ENCODE peak calls at places on chromosomes 4 and X, in nine cellular contexts. L is suprapubic skin, W is right lobe of liver, Z is IMR-90, G is sigmoid colon, E is esophagus squamous epithelium, C is endothelial cell of umbilical vein, K is uterus, R is body of pancreas. Y is an unnamed sample.

GRCh38 chrX:22686138-22686541 is 313.6 kb upstream of the DDX53 start:
- DNase-seq in C (peak; percentile 92), L (no peak), Z (peak; percentile 73), G (peak; percentile 61), K (no peak), W (no peak), E (no peak), R (no peak), Y (peak; percentile 18)

GRCh38 chrX:9525511-9526248 is 60.8 kb downstream of the TBL1X start:
- DNase-seq in Z (peak; percentile 21), G (no peak), C (peak; percentile 20), K (no peak), L (no peak), E (no peak), R (no peak), W (no peak), Y (no peak)

GRCh38 chr4:179595671-179596410 is 2153.6 kb upstream of the AGA start:
- DNase-seq in R (no peak), W (no peak), G (no peak), C (no peak), L (no peak), E (no peak), K (no peak), Z (peak; percentile 95), Y (no peak)

GRCh38 chr4:182089326-182089725 is 153.9 kb upstream of the TENM3 start:
- DNase-seq in R (peak; percentile 36), K (no peak), Z (no peak), C (no peak), G (no peak), L (no peak), W (no peak), E (no peak), Y (no peak)

GRCh38 chr4:124777007-124777406 is 64.5 kb upstream of the ANKRD50 start:
- DNase-seq in Z (peak; percentile 37), G (no peak), L (no peak), R (no peak), C (peak; percentile 15), E (no peak), K (no peak), W (no peak), Y (no peak)

GRCh38 chrX:19840899-19841648 is 46.3 kb downstream of the SH3KBP1 start:
- DNase-seq in C (no peak), G (no peak), L (no peak), K (no peak), R (no peak), E (no peak), Z (no peak), W (no peak), Y (no peak)

GRCh38 chr4:86935833-86936721 is 1.3 kb downstream of the AFF1 start:
- DNase-seq in E (no peak), G (peak; percentile 90), Z (peak; percentile 57), K (peak; percentile 76), R (peak; percentile 69), L (peak; percentile 84), W (peak; percentile 80), C (peak; percentile 84), Y (peak; percentile 77)

GRCh38 chr4:183158062-183158461 is 59.0 kb downstream of the WWC2 start:
- DNase-seq in W (no peak), R (no peak), E (no peak), K (no peak), Z (peak; percentile 90), L (no peak), G (no peak), C (no peak), Y (no peak)

GRCh38 chrX:115339441-115340025 is 50.0 kb downstream of the LUZP4 start:
- DNase-seq in E (no peak), G (no peak), L (no peak), W (no peak), C (no peak), K (no peak), R (no peak), Z (peak; percentile 21), Y (no peak)

GRCh38 chrX:123267220-123267619 is 83.1 kb downstream of the GRIA3 start:
- DNase-seq in K (no peak), L (no peak), E (no peak), G (no peak), Z (no peak), C (no peak), R (no peak), W (no peak), Y (no peak)

GRCh38 chrX:103839404-103839803 is 7.3 kb upstream of the RAB9B start:
- DNase-seq in Z (no peak), R (no peak), L (no peak), W (no peak), E (no peak), K (no peak), C (no peak), G (no peak), Y (no peak)

GRCh38 chrX:30830544-30830943 is 58.5 kb downstream of the TAB3 start:
- DNase-seq in E (no peak), R (no peak), K (no peak), L (no peak), W (no peak), G (no peak), Z (no peak), C (no peak), Y (no peak)

GRCh38 chr4:13309751-13310150 is 174.4 kb downstream of the RAB28 start:
- DNase-seq in E (no peak), R (no peak), W (no peak), Z (no peak), L (no peak), C (no peak), K (no peak), G (no peak), Y (no peak)

GRCh38 chr4:185504098-185505047 is 30.9 kb downstream of the PDLIM3 start:
- DNase-seq in Z (peak; percentile 75), W (peak; percentile 92), C (no peak), L (no peak), K (peak; percentile 52), R (peak; percentile 29), G (peak; percentile 93), E (no peak), Y (peak; percentile 91)

GRCh38 chrX:107699611-107700010 is 71.3 kb downstream of the PRPS1 start:
- DNase-seq in W (no peak), Z (no peak), E (no peak), G (peak; percentile 19), C (no peak), K (no peak), R (no peak), L (peak; percentile 14), Y (no peak)

GRCh38 chr4:143188325-143189088 is 3.8 kb downstream of the USP38 start:
- DNase-seq in G (no peak), C (peak; percentile 38), Z (no peak), R (no peak), W (no peak), L (no peak), E (no peak), K (no peak), Y (no peak)

GRCh38 chr4:121714548-121714947 is 17.8 kb upstream of the ANXA5 start:
- DNase-seq in L (no peak), K (no peak), W (no peak), Z (no peak), G (no peak), R (no peak), C (peak; percentile 50), E (no peak), Y (no peak)

GRCh38 chrX:41001327-41001726 is 83.9 kb upstream of the USP9X start:
- DNase-seq in K (no peak), W (peak; percentile 75), Z (no peak), R (no peak), E (no peak), L (no peak), C (no peak), G (no peak), Y (no peak)

GRCh38 chrX:16739574-16739973 is 20.2 kb downstream of the SYAP1 start:
- DNase-seq in W (peak; percentile 65), G (no peak), R (no peak), K (no peak), E (no peak), C (no peak), Z (no peak), L (no peak), Y (no peak)

DNA sequence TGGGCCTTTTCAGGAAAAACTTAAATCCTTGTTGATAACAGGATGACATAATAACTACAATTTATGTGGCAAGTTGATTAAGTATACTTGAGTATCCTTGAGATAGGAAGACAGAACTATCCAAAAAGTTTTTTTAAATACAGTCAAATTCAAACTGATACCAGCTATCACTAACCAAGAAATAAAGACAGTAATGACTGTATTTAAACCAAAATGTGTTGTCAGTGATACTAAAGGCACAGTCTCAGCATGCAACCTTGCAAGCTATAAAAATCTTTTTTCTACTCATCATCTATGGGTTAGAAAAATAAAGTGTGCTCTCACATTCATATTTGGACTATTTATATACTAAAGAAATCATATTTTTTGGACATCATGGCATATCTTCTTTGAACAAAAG is 64.7 kb downstream of the PAPSS1 start:
- DNase-seq in K (no peak), L (no peak), C (no peak), E (no peak), R (no peak), W (no peak), Z (no peak), G (no peak), Y (no peak)
- H3K4me3 ChIP-seq in K (no peak overlapping the region), L (no peak overlapping the region), C (no peak overlapping the region), E (no peak overlapping the region), R (no peak overlapping the region), W (no peak overlapping the region), Z (no peak overlapping the region), G (no peak overlapping the region), Y (no peak overlapping the region)

GRCh38 chr4:47945930-47946726 is 31.7 kb upstream of the NFXL1 start:
- DNase-seq in L (no peak), W (no peak), K (no peak), G (no peak), R (no peak), Z (no peak), C (no peak), E (no peak), Y (no peak)
- TF ChIP-seq CTCF in L (no peak), W (no peak), K (no peak), G (no peak), R (no peak), Z (no peak), C (no peak), E (no peak), Y (no peak)

DNA sequence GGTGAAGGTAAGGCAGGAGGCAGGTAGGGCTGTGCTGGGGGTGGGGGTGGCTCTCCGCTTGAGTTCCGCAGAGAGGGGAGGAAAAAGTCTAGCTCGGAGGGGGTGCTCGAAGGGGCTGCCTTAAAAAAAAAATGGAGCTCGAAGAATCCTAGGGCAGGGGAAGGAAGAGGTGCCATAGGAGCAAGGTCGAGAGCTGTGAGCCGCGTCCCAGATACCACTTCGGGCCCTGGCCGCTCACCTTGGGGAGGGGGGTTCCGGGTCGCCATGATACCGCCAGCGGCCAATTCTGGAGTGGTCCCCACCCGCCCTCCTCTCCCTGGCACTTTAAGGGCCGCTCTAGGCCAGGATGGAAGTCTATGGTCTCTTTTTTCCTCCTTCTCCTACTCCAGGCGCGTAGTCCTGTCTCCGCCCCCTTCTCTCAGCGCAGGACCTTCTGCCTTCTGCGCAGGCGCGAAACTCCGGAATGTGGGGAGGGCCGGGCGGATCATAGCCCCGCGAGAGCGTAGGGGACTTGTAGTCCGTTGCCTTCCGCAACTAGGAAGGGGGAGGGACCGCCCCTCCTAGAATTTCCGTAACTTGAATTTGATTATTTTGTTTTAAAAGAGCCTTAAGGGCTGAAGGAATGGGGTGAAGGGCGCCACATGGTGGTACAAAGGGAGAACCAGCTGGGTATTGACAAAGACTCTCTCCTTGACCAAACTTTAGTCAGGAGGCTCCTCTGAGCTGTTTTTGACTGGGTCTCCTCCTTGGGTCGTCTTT is at the start of gene FUNDC1:
- DNase-seq in G (peak; percentile 96), C (peak; percentile 96), W (peak; percentile 91), E (peak; percentile 67), L (peak; percentile 95), R (peak; percentile 92), K (peak; percentile 97), Z (peak; percentile 91), Y (peak; percentile 77)
- TF ChIP-seq POLR2A in G (no peak), C (no peak), W (peak; percentile 65), E (no peak), L (peak; percentile 54), R (peak; percentile 75), K (peak; percentile 50), Z (peak; percentile 43), Y (peak; percentile 20)

GRCh38 chrX:154000051-154000450 is 19.7 kb downstream of the IRAK1 start:
- DNase-seq in K (no peak), G (no peak), E (no peak), W (no peak), R (no peak), L (no peak), Z (no peak), C (no peak), Y (no peak)
- H3K4me3 ChIP-seq in K (no peak overlapping the region), G (no peak overlapping the region), E (peak overlapping the region; percentile 3), W (no peak overlapping the region), R (no peak overlapping the region), L (no peak overlapping the region), Z (no peak overlapping the region), C (no peak overlapping the region), Y (no peak overlapping the region)

Y was measured in gastrocnemius medialis.